ENCODE peak calls at places on chromosomes 5 and 9, in ten cellular contexts. One of them, this sample, is unnamed.

GRCh38 chr9:123267481-123268239 is 726 bp downstream of the STRBP start:
- DNase-seq in body of pancreas: peak
- DNase-seq in HCT116: no peak
- DNase-seq in stomach: peak
- DNase-seq in transverse colon: peak
- DNase-seq in K562: peak
- DNase-seq in gastrocnemius medialis: peak
- DNase-seq in heart left ventricle: peak
- DNase-seq in tibial nerve: no peak
- DNase-seq in IMR-90: no peak
- DNase-seq in this sample: peak

GRCh38 chr5:100616981-100617380 is 81.8 kb downstream of the FAM174A start:
- DNase-seq in body of pancreas: no peak
- DNase-seq in HCT116: no peak
- DNase-seq in stomach: no peak
- DNase-seq in transverse colon: no peak
- DNase-seq in K562: no peak
- DNase-seq in gastrocnemius medialis: no peak
- DNase-seq in heart left ventricle: no peak
- DNase-seq in tibial nerve: no peak
- DNase-seq in IMR-90: no peak
- DNase-seq in this sample: no peak

GRCh38 chr5:43066231-43066798 is 26.2 kb upstream of the ANXA2R start:
- DNase-seq in body of pancreas: peak
- DNase-seq in HCT116: peak
- DNase-seq in stomach: peak
- DNase-seq in transverse colon: peak
- DNase-seq in K562: peak
- DNase-seq in gastrocnemius medialis: peak
- DNase-seq in heart left ventricle: peak
- DNase-seq in tibial nerve: no peak
- DNase-seq in IMR-90: peak
- DNase-seq in this sample: peak

GRCh38 chr5:153900703-153901395 is 137.9 kb downstream of the FAM114A2 start:
- DNase-seq in body of pancreas: no peak
- DNase-seq in HCT116: no peak
- DNase-seq in stomach: no peak
- DNase-seq in transverse colon: no peak
- DNase-seq in K562: no peak
- DNase-seq in gastrocnemius medialis: no peak
- DNase-seq in heart left ventricle: no peak
- DNase-seq in tibial nerve: no peak
- DNase-seq in IMR-90: peak
- DNase-seq in this sample: no peak

GRCh38 chr5:132489871-132490483 is 596 bp downstream of the IRF1 start:
- DNase-seq in body of pancreas: peak
- DNase-seq in HCT116: no peak
- DNase-seq in stomach: peak
- DNase-seq in transverse colon: peak
- DNase-seq in K562: peak
- DNase-seq in gastrocnemius medialis: no peak
- DNase-seq in heart left ventricle: peak
- DNase-seq in tibial nerve: no peak
- DNase-seq in IMR-90: peak
- DNase-seq in this sample: peak

GRCh38 chr9:16112116-16112515 is 559.3 kb downstream of the CCDC171 start:
- DNase-seq in body of pancreas: no peak
- DNase-seq in HCT116: no peak
- DNase-seq in stomach: no peak
- DNase-seq in transverse colon: no peak
- DNase-seq in K562: no peak
- DNase-seq in gastrocnemius medialis: no peak
- DNase-seq in heart left ventricle: no peak
- DNase-seq in tibial nerve: no peak
- DNase-seq in IMR-90: no peak
- DNase-seq in this sample: no peak

GRCh38 chr5:173832386-173832785 is 55.8 kb upstream of the CPEB4 start:
- DNase-seq in body of pancreas: no peak
- DNase-seq in HCT116: no peak
- DNase-seq in stomach: no peak
- DNase-seq in transverse colon: no peak
- DNase-seq in K562: no peak
- DNase-seq in gastrocnemius medialis: no peak
- DNase-seq in heart left ventricle: no peak
- DNase-seq in tibial nerve: no peak
- DNase-seq in IMR-90: no peak
- DNase-seq in this sample: no peak

GRCh38 chr9:69018688-69019087 is 4.8 kb upstream of the PRKACG start:
- DNase-seq in body of pancreas: no peak
- DNase-seq in HCT116: no peak
- DNase-seq in stomach: no peak
- DNase-seq in transverse colon: no peak
- DNase-seq in K562: peak
- DNase-seq in gastrocnemius medialis: no peak
- DNase-seq in heart left ventricle: no peak
- DNase-seq in tibial nerve: no peak
- DNase-seq in IMR-90: no peak
- DNase-seq in this sample: peak

GRCh38 chr5:152331006-152331405 is 74.1 kb downstream of the NMUR2 start:
- DNase-seq in body of pancreas: no peak
- DNase-seq in HCT116: no peak
- DNase-seq in stomach: no peak
- DNase-seq in transverse colon: no peak
- DNase-seq in K562: no peak
- DNase-seq in gastrocnemius medialis: no peak
- DNase-seq in heart left ventricle: no peak
- DNase-seq in tibial nerve: no peak
- DNase-seq in IMR-90: no peak
- DNase-seq in this sample: no peak

GRCh38 chr9:36665387-36665786 is 92.7 kb downstream of the MELK start:
- DNase-seq in body of pancreas: no peak
- DNase-seq in HCT116: no peak
- DNase-seq in stomach: no peak
- DNase-seq in transverse colon: no peak
- DNase-seq in K562: no peak
- DNase-seq in gastrocnemius medialis: no peak
- DNase-seq in heart left ventricle: no peak
- DNase-seq in tibial nerve: no peak
- DNase-seq in IMR-90: peak
- DNase-seq in this sample: no peak

GRCh38 chr5:96940586-96940985 is 4.7 kb downstream of the LNPEP start:
- DNase-seq in body of pancreas: no peak
- DNase-seq in HCT116: no peak
- DNase-seq in stomach: no peak
- DNase-seq in transverse colon: no peak
- DNase-seq in K562: no peak
- DNase-seq in gastrocnemius medialis: no peak
- DNase-seq in heart left ventricle: no peak
- DNase-seq in tibial nerve: no peak
- DNase-seq in IMR-90: peak
- DNase-seq in this sample: no peak

GRCh38 chr5:37896159-37896558 is 56.3 kb upstream of the GDNF start:
- DNase-seq in body of pancreas: no peak
- DNase-seq in HCT116: no peak
- DNase-seq in stomach: no peak
- DNase-seq in transverse colon: no peak
- DNase-seq in K562: no peak
- DNase-seq in gastrocnemius medialis: no peak
- DNase-seq in heart left ventricle: no peak
- DNase-seq in tibial nerve: no peak
- DNase-seq in IMR-90: no peak
- DNase-seq in this sample: no peak

GRCh38 chr9:111938427-111938800 is 41.8 kb downstream of the UGCG start:
- DNase-seq in body of pancreas: no peak
- DNase-seq in HCT116: no peak
- DNase-seq in stomach: no peak
- DNase-seq in transverse colon: no peak
- DNase-seq in K562: no peak
- DNase-seq in gastrocnemius medialis: no peak
- DNase-seq in heart left ventricle: no peak
- DNase-seq in tibial nerve: no peak
- DNase-seq in IMR-90: no peak
- DNase-seq in this sample: no peak

GRCh38 chr9:111937781-111938426 is 41.3 kb downstream of the UGCG start:
- DNase-seq in body of pancreas: no peak
- DNase-seq in HCT116: no peak
- DNase-seq in stomach: no peak
- DNase-seq in transverse colon: peak
- DNase-seq in K562: no peak
- DNase-seq in gastrocnemius medialis: no peak
- DNase-seq in heart left ventricle: peak
- DNase-seq in tibial nerve: no peak
- DNase-seq in IMR-90: peak
- DNase-seq in this sample: no peak

GRCh38 chr9:111936391-111936790 is 39.8 kb downstream of the UGCG start:
- DNase-seq in body of pancreas: no peak
- DNase-seq in HCT116: no peak
- DNase-seq in stomach: no peak
- DNase-seq in transverse colon: no peak
- DNase-seq in K562: no peak
- DNase-seq in gastrocnemius medialis: no peak
- DNase-seq in heart left ventricle: no peak
- DNase-seq in tibial nerve: no peak
- DNase-seq in IMR-90: no peak
- DNase-seq in this sample: no peak

GRCh38 chr9:111939322-111939721 is 42.7 kb downstream of the UGCG start:
- DNase-seq in body of pancreas: no peak
- DNase-seq in HCT116: no peak
- DNase-seq in stomach: no peak
- DNase-seq in transverse colon: no peak
- DNase-seq in K562: no peak
- DNase-seq in gastrocnemius medialis: no peak
- DNase-seq in heart left ventricle: no peak
- DNase-seq in tibial nerve: no peak
- DNase-seq in IMR-90: no peak
- DNase-seq in this sample: no peak

DNA sequence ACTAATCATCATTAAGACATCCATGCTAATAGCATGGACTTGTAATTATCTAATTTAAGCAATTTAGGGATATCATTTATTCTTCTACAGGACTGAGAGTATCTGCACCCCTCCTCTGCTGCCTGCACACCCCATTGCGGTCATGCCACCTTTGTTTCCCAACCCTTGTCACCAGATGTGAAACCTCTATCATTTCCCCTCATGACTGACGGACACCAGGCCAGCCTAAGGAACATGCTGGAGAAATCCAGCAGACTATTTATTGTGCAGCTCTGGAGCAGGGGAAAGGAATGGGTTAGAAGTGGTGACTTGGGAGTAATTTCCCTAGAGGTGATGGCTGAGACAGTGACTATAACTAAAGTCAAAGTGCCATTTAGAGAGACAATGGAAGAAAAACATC is 40.7 kb downstream of the UGCG start:
- DNase-seq in body of pancreas: no peak
- DNase-seq in HCT116: no peak
- DNase-seq in stomach: no peak
- DNase-seq in transverse colon: no peak
- DNase-seq in K562: no peak
- DNase-seq in gastrocnemius medialis: no peak
- DNase-seq in heart left ventricle: no peak
- DNase-seq in tibial nerve: no peak
- DNase-seq in IMR-90: no peak
- DNase-seq in this sample: no peak
- TF ChIP-seq POLR2A in body of pancreas: no peak
- TF ChIP-seq POLR2A in HCT116: no peak
- TF ChIP-seq POLR2A in stomach: no peak
- TF ChIP-seq POLR2A in transverse colon: no peak
- TF ChIP-seq POLR2A in K562: no peak
- TF ChIP-seq POLR2A in gastrocnemius medialis: no peak
- TF ChIP-seq POLR2A in heart left ventricle: no peak
- TF ChIP-seq POLR2A in tibial nerve: no peak
- TF ChIP-seq POLR2A in IMR-90: no peak
- TF ChIP-seq POLR2A in this sample: no peak

DNA sequence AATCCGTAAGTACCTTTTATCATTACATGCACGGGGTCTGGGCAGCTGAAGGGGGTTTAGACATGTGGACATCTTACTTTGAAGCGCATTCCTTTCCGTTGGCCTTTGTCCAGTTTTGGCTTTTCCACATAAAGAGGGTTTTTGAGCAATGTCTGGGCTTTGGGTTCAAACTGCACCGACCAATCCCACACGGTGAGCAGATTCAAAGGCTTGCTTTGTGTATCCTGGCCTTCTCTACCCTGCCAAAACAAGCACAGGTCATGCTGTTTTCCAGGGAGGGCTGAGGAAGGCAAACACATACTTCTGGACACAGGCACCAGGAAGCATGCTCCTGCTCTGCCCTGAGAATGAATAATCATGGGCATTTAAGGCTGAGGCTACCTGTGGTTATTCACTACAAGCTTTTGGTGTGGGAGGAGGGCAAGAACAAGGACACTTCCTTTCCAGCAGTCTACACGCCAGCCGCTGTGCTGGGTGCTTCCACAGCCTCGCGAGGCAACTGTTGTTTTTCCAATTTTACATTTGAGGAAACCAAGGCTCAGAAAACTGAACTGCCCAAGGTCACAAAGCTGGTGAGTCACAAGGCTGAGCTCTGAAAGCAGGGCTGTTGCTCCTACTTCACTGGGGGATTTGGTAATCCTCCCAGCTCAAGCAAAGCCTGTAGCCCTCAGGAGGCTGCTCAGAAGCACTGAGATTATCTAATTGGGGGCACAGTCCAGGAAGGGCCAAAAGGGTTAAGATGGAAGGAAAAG is 59.8 kb upstream of the GOLPH3 start:
- DNase-seq in body of pancreas: peak
- DNase-seq in HCT116: no peak
- DNase-seq in stomach: peak
- DNase-seq in transverse colon: no peak
- DNase-seq in K562: no peak
- DNase-seq in gastrocnemius medialis: no peak
- DNase-seq in heart left ventricle: no peak
- DNase-seq in tibial nerve: no peak
- DNase-seq in IMR-90: peak
- DNase-seq in this sample: no peak
- TF ChIP-seq POLR2A in body of pancreas: peak
- TF ChIP-seq POLR2A in HCT116: no peak
- TF ChIP-seq POLR2A in stomach: no peak
- TF ChIP-seq POLR2A in transverse colon: no peak
- TF ChIP-seq POLR2A in K562: no peak
- TF ChIP-seq POLR2A in gastrocnemius medialis: no peak
- TF ChIP-seq POLR2A in heart left ventricle: no peak
- TF ChIP-seq POLR2A in tibial nerve: no peak
- TF ChIP-seq POLR2A in IMR-90: no peak
- TF ChIP-seq POLR2A in this sample: no peak

GRCh38 chr9:83956288-83957028 is 23.6 kb downstream of the HNRNPK start:
- DNase-seq in body of pancreas: peak
- DNase-seq in HCT116: no peak
- DNase-seq in stomach: peak
- DNase-seq in transverse colon: peak
- DNase-seq in K562: peak
- DNase-seq in gastrocnemius medialis: peak
- DNase-seq in heart left ventricle: peak
- DNase-seq in tibial nerve: peak
- DNase-seq in IMR-90: no peak
- DNase-seq in this sample: peak
- TF ChIP-seq POLR2A in body of pancreas: peak
- TF ChIP-seq POLR2A in HCT116: no peak
- TF ChIP-seq POLR2A in stomach: no peak
- TF ChIP-seq POLR2A in transverse colon: peak
- TF ChIP-seq POLR2A in K562: peak
- TF ChIP-seq POLR2A in gastrocnemius medialis: peak
- TF ChIP-seq POLR2A in heart left ventricle: no peak
- TF ChIP-seq POLR2A in tibial nerve: no peak
- TF ChIP-seq POLR2A in IMR-90: no peak
- TF ChIP-seq POLR2A in this sample: peak

GRCh38 chr5:1004598-1005361 is 3.8 kb upstream of the NKD2 start:
- DNase-seq in body of pancreas: peak
- DNase-seq in HCT116: no peak
- DNase-seq in stomach: peak
- DNase-seq in transverse colon: peak
- DNase-seq in K562: peak
- DNase-seq in gastrocnemius medialis: peak
- DNase-seq in heart left ventricle: peak
- DNase-seq in tibial nerve: peak
- DNase-seq in IMR-90: peak
- DNase-seq in this sample: peak
- TF ChIP-seq POLR2A in body of pancreas: no peak
- TF ChIP-seq POLR2A in HCT116: no peak
- TF ChIP-seq POLR2A in stomach: no peak
- TF ChIP-seq POLR2A in transverse colon: no peak
- TF ChIP-seq POLR2A in K562: no peak
- TF ChIP-seq POLR2A in gastrocnemius medialis: no peak
- TF ChIP-seq POLR2A in heart left ventricle: no peak
- TF ChIP-seq POLR2A in tibial nerve: no peak
- TF ChIP-seq POLR2A in IMR-90: no peak
- TF ChIP-seq POLR2A in this sample: no peak